ENCODE peak calls at places on chromosomes 16 and 17, in eight cellular contexts. B is cardiac muscle cell; J is psoas muscle; O is CD8-positive, alpha-beta T cell; C is sigmoid colon; X is stomach; F is pancreas; V is uterus. G is an unnamed sample.

GRCh38 chr17:64173646-64174045 is 43.7 kb upstream of the ERN1 start:
- DNase-seq in B (no peak), J (no peak), O (no peak), C (no peak), X (no peak), F (no peak), V (no peak), G (no peak)

GRCh38 chr17:28271431-28271830 is 47.6 kb upstream of the TMEM97 start:
- DNase-seq in B (no peak), J (no peak), O (no peak), C (no peak), X (no peak), F (no peak), V (no peak), G (no peak)

GRCh38 chr16:58114827-58115825 is 14.1 kb downstream of the CFAP20 start:
- DNase-seq in B (peak; percentile 40), J (no peak), O (no peak), C (no peak), X (no peak), F (no peak), V (no peak), G (no peak)

GRCh38 chr16:79089735-79090284 is 510.7 kb downstream of the MAF start:
- DNase-seq in B (no peak), J (no peak), O (peak; percentile 23), C (no peak), X (no peak), F (no peak), V (peak; percentile 37), G (no peak)

GRCh38 chr16:56833243-56833970 is 31.6 kb upstream of the SLC12A3 start:
- DNase-seq in B (no peak), J (no peak), O (no peak), C (no peak), X (no peak), F (no peak), V (no peak), G (no peak)

GRCh38 chr17:31318298-31319190 is 2.9 kb downstream of the EVI2A start:
- DNase-seq in B (peak; percentile 95), J (peak; percentile 46), O (peak; percentile 43), C (peak; percentile 76), X (peak; percentile 35), F (no peak), V (peak; percentile 63), G (peak; percentile 37)

GRCh38 chr17:82235775-82236141 is 6.9 kb downstream of the SLC16A3 start:
- DNase-seq in B (no peak), J (peak; percentile 47), O (no peak), C (peak; percentile 72), X (no peak), F (no peak), V (no peak), G (no peak)

GRCh38 chr17:28717578-28718316 is at the start of gene RAB34:
- DNase-seq in B (peak; percentile 94), J (peak; percentile 80), O (no peak), C (peak; percentile 92), X (peak; percentile 47), F (peak; percentile 41), V (peak; percentile 87), G (peak; percentile 77)

GRCh38 chr17:29138991-29139682 is 41.1 kb downstream of the MYO18A start:
- DNase-seq in B (no peak), J (peak; percentile 62), O (no peak), C (no peak), X (peak; percentile 46), F (no peak), V (peak; percentile 56), G (no peak)

GRCh38 chr17:44758414-44759095 is at the start of gene ADAM11:
- DNase-seq in B (no peak), J (no peak), O (no peak), C (no peak), X (no peak), F (no peak), V (no peak), G (no peak)

GRCh38 chr16:17381784-17382183 is 89.0 kb downstream of the XYLT1 start:
- DNase-seq in B (no peak), J (no peak), O (no peak), C (no peak), X (no peak), F (no peak), V (no peak), G (no peak)

GRCh38 chr17:75010683-75011406 is 1.6 kb upstream of the MRPL58 start:
- DNase-seq in B (peak; percentile 38), J (no peak), O (no peak), C (peak; percentile 90), X (peak; percentile 71), F (peak; percentile 46), V (peak; percentile 74), G (no peak)

GRCh38 chr16:52552643-52553042 is 5.7 kb upstream of the TOX3 start:
- DNase-seq in B (no peak), J (no peak), O (no peak), C (no peak), X (no peak), F (no peak), V (no peak), G (no peak)

GRCh38 chr16:14131774-14132695 is 60.9 kb downstream of the MRTFB start:
- DNase-seq in B (no peak), J (no peak), O (no peak), C (no peak), X (no peak), F (no peak), V (no peak), G (no peak)

GRCh38 chr16:49431591-49432290 is 58.1 kb downstream of the C16orf78 start:
- DNase-seq in B (no peak), J (no peak), O (no peak), C (peak; percentile 33), X (no peak), F (no peak), V (no peak), G (no peak)

GRCh38 chr17:3912827-3913226 is 3.4 kb downstream of the P2RX1 start:
- DNase-seq in B (no peak), J (no peak), O (no peak), C (no peak), X (no peak), F (no peak), V (no peak), G (no peak)

GRCh38 chr17:3915642-3916012 is 638 bp downstream of the P2RX1 start:
- DNase-seq in B (no peak), J (no peak), O (no peak), C (no peak), X (no peak), F (no peak), V (no peak), G (no peak)

GRCh38 chr17:3916013-3916696 is at the start of gene P2RX1:
- DNase-seq in B (peak; percentile 84), J (no peak), O (no peak), C (no peak), X (peak; percentile 60), F (no peak), V (no peak), G (no peak)

GRCh38 chr17:3913531-3914318 is 2.5 kb downstream of the P2RX1 start:
- DNase-seq in B (peak; percentile 83), J (peak; percentile 79), O (peak; percentile 70), C (peak; percentile 88), X (peak; percentile 85), F (peak; percentile 82), V (peak; percentile 71), G (peak; percentile 79)

GRCh38 chr17:3914319-3914685 is 2.0 kb downstream of the P2RX1 start:
- DNase-seq in B (no peak), J (no peak), O (no peak), C (no peak), X (peak; percentile 43), F (no peak), V (no peak), G (no peak)
- H3K27ac ChIP-seq in B (peak overlapping the region; percentile 0), J (no peak overlapping the region), O (no peak overlapping the region), C (peak overlapping the region; percentile 71), X (peak overlapping the region; percentile 79), F (no peak overlapping the region), V (peak overlapping the region; percentile 25), G (peak overlapping the region; percentile 63)

GRCh38 chr16:29899516-29900101 is at the start of gene SEZ6L2:
- DNase-seq in B (peak; percentile 97), J (peak; percentile 30), O (no peak), C (no peak), X (peak; percentile 89), F (peak; percentile 87), V (no peak), G (peak; percentile 79)
- TF ChIP-seq CTCF in B (peak; percentile 43), J (no peak), O (no peak), C (no peak), X (no peak), F (no peak), V (no peak), G (no peak)

DNA sequence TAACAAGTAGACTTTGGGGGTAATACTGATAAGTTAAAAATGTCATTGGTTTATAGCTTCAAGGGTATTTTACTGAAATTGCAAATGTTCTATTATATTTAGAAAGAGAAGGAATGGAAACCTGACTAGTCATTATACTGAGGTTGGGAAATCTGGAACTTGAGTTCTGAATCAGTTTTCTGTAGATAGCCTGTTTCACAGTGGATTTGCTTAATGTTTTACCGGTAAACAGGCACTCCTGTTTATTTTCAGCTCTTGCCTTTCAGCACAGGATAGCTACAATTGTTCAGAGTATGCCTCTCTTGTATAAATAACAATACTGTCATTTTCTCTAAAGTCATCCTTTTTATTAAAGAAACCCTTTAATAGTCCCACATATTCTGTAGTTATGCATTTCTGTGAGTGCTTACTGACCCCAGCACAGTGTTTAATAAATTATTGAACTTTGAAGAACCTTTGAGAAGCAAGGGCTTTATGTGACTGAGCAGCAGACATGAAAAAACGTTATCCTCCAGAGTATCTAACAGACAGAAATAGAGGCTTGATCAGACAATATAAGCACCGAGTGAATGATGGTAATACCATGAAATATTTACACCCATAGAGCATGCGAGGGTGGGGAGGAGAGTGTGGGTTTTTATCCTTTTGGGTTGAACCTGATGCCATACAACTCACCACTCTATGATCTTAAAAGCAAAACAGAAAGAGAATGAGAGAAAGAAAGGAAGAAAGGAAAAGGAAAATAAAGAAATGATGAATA is 58.2 kb downstream of the FTO start:
- DNase-seq in B (peak; percentile 26), J (no peak), O (no peak), C (no peak), X (no peak), F (no peak), V (no peak), G (no peak)
- H3K27ac ChIP-seq in B (no peak overlapping the region), J (no peak overlapping the region), O (no peak overlapping the region), C (no peak overlapping the region), X (no peak overlapping the region), F (peak overlapping the region; percentile 22), V (no peak overlapping the region), G (no peak overlapping the region)

DNA sequence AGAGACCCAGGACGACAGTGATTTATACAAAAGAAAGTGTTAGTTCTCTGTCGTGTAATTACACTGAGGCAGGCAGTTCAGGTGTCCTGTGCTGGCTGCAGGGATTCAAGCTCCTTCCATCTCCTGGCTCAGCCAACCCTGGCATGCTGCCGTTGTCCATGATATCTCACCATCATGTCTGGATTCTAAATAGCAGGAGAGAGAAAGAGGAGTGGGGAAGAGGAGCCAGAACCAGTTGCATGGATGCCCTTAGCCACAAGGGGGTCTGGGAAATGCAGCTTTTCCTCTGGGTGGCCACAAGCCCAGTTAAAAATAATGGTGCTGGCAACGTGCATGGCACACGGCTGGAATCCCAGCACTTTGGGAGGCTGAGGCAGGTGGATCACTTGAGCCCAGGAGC is 9.7 kb downstream of the C16orf54 start:
- DNase-seq in B (peak; percentile 3), J (no peak), O (no peak), C (no peak), X (no peak), F (no peak), V (no peak), G (no peak)
- TF ChIP-seq CTCF in B (peak; percentile 16), J (no peak), O (no peak), C (no peak), X (no peak), F (no peak), V (no peak), G (no peak)